ENCODE peak calls at places on chromosomes 6 and 20, in nine cellular contexts. K is neural progenitor cell, D is hepatocyte, M is OCI-LY7, C is GM23338, Y is PC-3, H is HCT116, J is SK-N-SH, S is MM.1S. B is an unnamed sample.

GRCh38 chr6:161526794-161527193 is 252.9 kb upstream of the AGPAT4 start:
- DNase-seq in K (no peak), D (no peak), M (no peak), C (no peak), Y (no peak), H (no peak), J (no peak), S (no peak), B (no peak)

GRCh38 chr6:13470240-13471140 is 16.9 kb downstream of the GFOD1 start:
- DNase-seq in K (no peak), D (no peak), M (no peak), C (no peak), Y (no peak), H (no peak), J (peak; percentile 38), S (no peak), B (no peak)

GRCh38 chr20:26276811-26277210 is 580.2 kb upstream of the ZNF337 start:
- DNase-seq in K (peak; percentile 26), D (peak; percentile 2), M (no peak), C (peak; percentile 33), Y (no peak), H (no peak), J (peak; percentile 50), S (no peak), B (peak; percentile 43)

GRCh38 chr6:157410088-157410487 is 29.1 kb downstream of the ZDHHC14 start:
- DNase-seq in K (no peak), D (no peak), M (no peak), C (no peak), Y (no peak), H (no peak), J (no peak), S (no peak), B (no peak)

GRCh38 chr20:21509597-21510331 is 4.1 kb downstream of the NKX2-2 start:
- DNase-seq in K (peak; percentile 75), D (no peak), M (no peak), C (peak; percentile 75), Y (no peak), H (no peak), J (peak; percentile 39), S (no peak), B (peak; percentile 75)

GRCh38 chr20:50187403-50188051 is 3.1 kb upstream of the CEBPB start:
- DNase-seq in K (no peak), D (peak; percentile 69), M (no peak), C (peak; percentile 46), Y (peak; percentile 48), H (no peak), J (no peak), S (no peak), B (peak; percentile 61)

GRCh38 chr6:46704562-46704961 is 16.9 kb downstream of the TDRD6 start:
- DNase-seq in K (peak; percentile 6), D (no peak), M (peak; percentile 47), C (peak; percentile 48), Y (peak; percentile 80), H (peak; percentile 44), J (no peak), S (no peak), B (peak; percentile 32)

GRCh38 chr6:122730775-122731386 is 48.6 kb upstream of the FABP7 start:
- DNase-seq in K (peak; percentile 55), D (peak; percentile 61), M (peak; percentile 18), C (peak; percentile 67), Y (peak; percentile 44), H (no peak), J (peak; percentile 20), S (peak; percentile 48), B (peak; percentile 60)

GRCh38 chr6:26332408-26332807 is 32.6 kb upstream of the BTN3A2 start:
- DNase-seq in K (no peak), D (no peak), M (no peak), C (no peak), Y (no peak), H (no peak), J (no peak), S (no peak), B (no peak)

GRCh38 chr6:26333458-26334297 is 31.3 kb upstream of the BTN3A2 start:
- DNase-seq in K (no peak), D (no peak), M (no peak), C (no peak), Y (no peak), H (no peak), J (no peak), S (no peak), B (no peak)

GRCh38 chr6:26331809-26332226 is 33.2 kb upstream of the BTN3A2 start:
- DNase-seq in K (no peak), D (no peak), M (peak; percentile 42), C (no peak), Y (no peak), H (no peak), J (no peak), S (no peak), B (peak; percentile 24)

GRCh38 chr6:26330835-26331808 is 33.9 kb upstream of the BTN3A2 start:
- DNase-seq in K (no peak), D (peak; percentile 46), M (peak; percentile 81), C (peak; percentile 73), Y (peak; percentile 88), H (no peak), J (peak; percentile 9), S (no peak), B (peak; percentile 33)

DNA sequence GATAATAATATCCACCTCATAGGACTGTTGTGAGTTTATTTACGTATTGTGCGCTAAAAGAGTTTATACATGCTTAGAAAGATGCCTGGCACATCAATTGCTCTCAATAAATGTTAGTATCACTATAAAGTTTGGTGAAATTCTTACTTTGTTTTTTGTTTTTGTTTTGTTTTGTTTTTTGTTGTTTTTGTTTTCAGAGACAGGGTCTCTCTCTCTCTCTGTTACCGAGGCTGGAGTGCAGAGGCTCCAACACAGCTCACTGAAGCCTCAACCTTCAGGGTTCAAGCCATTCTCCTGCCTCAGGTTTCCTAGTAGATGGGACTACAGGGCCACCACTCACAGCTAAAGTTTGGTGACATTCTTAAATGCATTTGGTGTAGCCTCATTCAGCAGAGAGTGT is 32.2 kb upstream of the BTN3A2 start:
- DNase-seq in K (no peak), D (no peak), M (no peak), C (no peak), Y (no peak), H (no peak), J (no peak), S (no peak), B (no peak)
- H3K4me3 ChIP-seq in K (peak overlapping the region; percentile 82), D (no peak overlapping the region), M (peak overlapping the region; percentile 72), C (peak overlapping the region; percentile 68), Y (peak overlapping the region; percentile 86), H (no peak overlapping the region), J (no peak overlapping the region), S (no peak overlapping the region), B (no peak overlapping the region)

GRCh38 chr6:7542065-7542877 is 800 bp downstream of the DSP start:
- DNase-seq in K (peak; percentile 80), D (peak; percentile 52), M (no peak), C (peak; percentile 82), Y (peak; percentile 35), H (no peak), J (peak; percentile 50), S (no peak), B (peak; percentile 61)

GRCh38 chr6:7542878-7543394 is 1.5 kb downstream of the DSP start:
- DNase-seq in K (peak; percentile 88), D (peak; percentile 94), M (no peak), C (peak; percentile 86), Y (peak; percentile 84), H (peak; percentile 56), J (peak; percentile 42), S (no peak), B (peak; percentile 96)

GRCh38 chr6:7545509-7546369 is 4.3 kb downstream of the DSP start:
- DNase-seq in K (no peak), D (peak; percentile 48), M (no peak), C (no peak), Y (no peak), H (no peak), J (no peak), S (no peak), B (peak; percentile 35)

GRCh38 chr6:7544597-7544996 is 3.1 kb downstream of the DSP start:
- DNase-seq in K (peak; percentile 41), D (no peak), M (no peak), C (no peak), Y (no peak), H (no peak), J (no peak), S (no peak), B (no peak)

GRCh38 chr6:7543761-7544424 is 2.4 kb downstream of the DSP start:
- DNase-seq in K (peak; percentile 59), D (peak; percentile 38), M (no peak), C (peak; percentile 38), Y (peak; percentile 20), H (no peak), J (no peak), S (no peak), B (no peak)
- TF ChIP-seq EZH2phosphoT487 in K (no peak), D (no peak), M (no peak), C (no peak), Y (no peak), H (no peak), J (no peak), S (no peak), B (no peak)

DNA sequence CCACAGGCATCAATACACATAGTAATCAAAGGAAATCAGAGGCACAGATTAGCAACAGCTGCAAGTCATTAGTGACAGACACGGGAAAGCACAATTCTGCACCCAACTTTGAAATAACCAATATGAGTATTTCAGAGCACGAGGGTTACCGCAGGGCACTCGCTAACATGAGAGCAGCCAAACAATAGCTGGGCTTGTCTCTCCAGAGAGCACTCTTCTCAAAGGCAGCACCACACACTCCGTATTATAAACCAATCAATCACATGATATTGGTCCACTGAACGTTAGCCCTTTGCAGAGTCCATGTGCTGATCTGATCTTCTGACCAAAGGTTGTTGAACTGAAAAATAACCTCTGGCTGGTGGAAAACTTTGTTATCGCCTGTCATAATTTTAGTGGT is 149.5 kb downstream of the RNF144B start:
- DNase-seq in K (no peak), D (no peak), M (no peak), C (no peak), Y (no peak), H (no peak), J (peak; percentile 12), S (no peak), B (no peak)
- H3K4me3 ChIP-seq in K (no peak overlapping the region), D (no peak overlapping the region), M (no peak overlapping the region), C (no peak overlapping the region), Y (no peak overlapping the region), H (no peak overlapping the region), J (no peak overlapping the region), S (no peak overlapping the region), B (no peak overlapping the region)

GRCh38 chr6:36677753-36678487 is 594 bp upstream of the CDKN1A start:
- DNase-seq in K (no peak), D (peak; percentile 44), M (no peak), C (no peak), Y (no peak), H (no peak), J (no peak), S (no peak), B (peak; percentile 45)

GRCh38 chr6:36677059-36677749 is 1.3 kb upstream of the CDKN1A start:
- DNase-seq in K (no peak), D (no peak), M (no peak), C (no peak), Y (no peak), H (no peak), J (peak; percentile 41), S (no peak), B (peak; percentile 51)

GRCh38 chr6:36674942-36675341 is 3.6 kb upstream of the CDKN1A start:
- DNase-seq in K (no peak), D (no peak), M (no peak), C (no peak), Y (no peak), H (no peak), J (no peak), S (no peak), B (no peak)

GRCh38 chr6:36678488-36679042 is at the start of gene CDKN1A:
- DNase-seq in K (peak; percentile 97), D (peak; percentile 97), M (peak; percentile 33), C (peak; percentile 94), Y (peak; percentile 92), H (peak; percentile 68), J (peak; percentile 92), S (peak; percentile 91), B (peak; percentile 97)

GRCh38 chr6:36676142-36677058 is 2.1 kb upstream of the CDKN1A start:
- DNase-seq in K (peak; percentile 26), D (no peak), M (no peak), C (no peak), Y (no peak), H (no peak), J (peak; percentile 55), S (no peak), B (peak; percentile 60)
- TF ChIP-seq EZH2phosphoT487 in K (no peak), D (no peak), M (no peak), C (no peak), Y (no peak), H (no peak), J (no peak), S (no peak), B (no peak)

B was measured in GM23248.